ENCODE peak calls at places on chromosomes 11 and 22, in eight cellular contexts. L is prostate gland, I is spleen, U is suprapubic skin, O is stomach, M is transverse colon, P is sigmoid colon, T is HepG2. G is an unnamed sample.
A peak's percentile ranks its signal among the peaks of the same experiment; 100 is the strongest.

GRCh38 chr22:41668971-41669911 is 19.4 kb downstream of the SNU13 start:
- DNase-seq in L (no peak), I (no peak), U (peak; percentile 58), O (no peak), M (no peak), P (no peak), T (no peak), G (no peak)

GRCh38 chr22:27149886-27150529 is 492.6 kb downstream of the MIAT start:
- DNase-seq in L (no peak), I (no peak), U (no peak), O (no peak), M (no peak), P (no peak), T (no peak), G (no peak)

GRCh38 chr11:70538641-70539359 is 140.5 kb downstream of the CTTN start:
- DNase-seq in L (no peak), I (peak; percentile 62), U (no peak), O (no peak), M (no peak), P (no peak), T (no peak), G (no peak)

GRCh38 chr11:2927851-2928604 is 1.2 kb downstream of the PHLDA2 start:
- DNase-seq in L (no peak), I (peak; percentile 67), U (no peak), O (no peak), M (peak; percentile 64), P (no peak), T (no peak), G (no peak)

GRCh38 chr11:108906826-108907225 is 242.0 kb downstream of the DDX10 start:
- DNase-seq in L (no peak), I (no peak), U (no peak), O (no peak), M (no peak), P (no peak), T (no peak), G (no peak)

GRCh38 chr11:8814209-8814922 is 96.6 kb upstream of the AKIP1 start:
- DNase-seq in L (no peak), I (no peak), U (no peak), O (no peak), M (peak; percentile 38), P (no peak), T (no peak), G (no peak)

GRCh38 chr11:1706634-1707400 is 9.8 kb downstream of the KRTAP5-6 start:
- DNase-seq in L (no peak), I (peak; percentile 76), U (no peak), O (no peak), M (no peak), P (no peak), T (no peak), G (no peak)

GRCh38 chr22:24503137-24503850 is 8.2 kb downstream of the UPB1 start:
- DNase-seq in L (peak; percentile 33), I (peak; percentile 81), U (no peak), O (peak; percentile 63), M (peak; percentile 61), P (no peak), T (no peak), G (peak; percentile 30)

GRCh38 chr22:46652930-46653331 is 32.7 kb downstream of the GRAMD4 start:
- DNase-seq in L (no peak), I (no peak), U (no peak), O (no peak), M (no peak), P (no peak), T (peak; percentile 62), G (no peak)

DNA sequence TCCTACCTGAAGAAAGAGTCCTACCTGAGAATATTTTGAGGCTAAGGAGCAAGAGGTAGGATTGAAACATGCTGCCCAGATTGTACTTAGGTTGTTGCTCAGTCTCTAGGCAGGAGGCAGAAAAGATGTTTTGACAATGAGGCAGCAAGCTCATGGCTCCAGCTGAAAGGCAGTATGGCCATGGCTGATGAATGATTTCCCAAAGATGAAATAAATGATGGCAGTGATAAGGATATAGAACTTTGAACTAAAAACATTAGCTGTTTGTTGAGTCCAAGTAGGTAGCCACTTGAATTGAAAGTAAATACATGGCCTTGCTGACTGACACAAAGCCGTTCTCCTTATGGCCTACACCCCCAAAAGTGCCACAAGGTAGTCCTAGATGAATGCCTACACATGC is 6.8 kb upstream of the NEU3 start:
- DNase-seq in L (no peak), I (no peak), U (no peak), O (no peak), M (no peak), P (no peak), T (peak; percentile 45), G (no peak)
- TF ChIP-seq POLR2AphosphoS5 in L (no peak), I (no peak), U (no peak), O (no peak), M (no peak), P (no peak), T (no peak), G (no peak)

GRCh38 chr11:626475-627272 is at the start of gene SCT:
- DNase-seq in L (no peak), I (peak; percentile 67), U (no peak), O (no peak), M (no peak), P (peak; percentile 62), T (no peak), G (no peak)

GRCh38 chr11:623999-624704 is 603 bp downstream of the CDHR5 start:
- DNase-seq in L (no peak), I (peak; percentile 52), U (no peak), O (peak; percentile 73), M (peak; percentile 92), P (no peak), T (no peak), G (no peak)

GRCh38 chr11:623349-623869 is 1.3 kb downstream of the CDHR5 start:
- DNase-seq in L (no peak), I (peak; percentile 56), U (no peak), O (no peak), M (no peak), P (no peak), T (no peak), G (no peak)

GRCh38 chr11:625636-626319 is 1.0 kb upstream of the CDHR5 start:
- DNase-seq in L (no peak), I (peak; percentile 65), U (no peak), O (no peak), M (peak; percentile 60), P (peak; percentile 65), T (no peak), G (no peak)

GRCh38 chr11:624705-625635 is at the start of gene CDHR5:
- DNase-seq in L (no peak), I (peak; percentile 67), U (no peak), O (no peak), M (peak; percentile 83), P (no peak), T (peak; percentile 41), G (no peak)
- TF ChIP-seq POLR2A in L (no peak), I (no peak), U (no peak), O (no peak), M (peak; percentile 81), P (peak; percentile 61), T (peak; percentile 17), G (no peak)

GRCh38 chr22:39253427-39254070 is 8.8 kb upstream of the PDGFB start:
- DNase-seq in L (peak; percentile 89), I (no peak), U (no peak), O (peak; percentile 89), M (peak; percentile 38), P (no peak), T (no peak), G (no peak)

GRCh38 chr22:39256186-39256552 is 11.4 kb upstream of the PDGFB start:
- DNase-seq in L (no peak), I (no peak), U (no peak), O (no peak), M (no peak), P (no peak), T (no peak), G (no peak)

GRCh38 chr22:39254122-39254521 is 9.3 kb upstream of the PDGFB start:
- DNase-seq in L (no peak), I (no peak), U (no peak), O (no peak), M (no peak), P (no peak), T (no peak), G (no peak)

GRCh38 chr22:39255449-39256185 is 10.8 kb upstream of the PDGFB start:
- DNase-seq in L (no peak), I (no peak), U (no peak), O (no peak), M (no peak), P (no peak), T (no peak), G (no peak)

DNA sequence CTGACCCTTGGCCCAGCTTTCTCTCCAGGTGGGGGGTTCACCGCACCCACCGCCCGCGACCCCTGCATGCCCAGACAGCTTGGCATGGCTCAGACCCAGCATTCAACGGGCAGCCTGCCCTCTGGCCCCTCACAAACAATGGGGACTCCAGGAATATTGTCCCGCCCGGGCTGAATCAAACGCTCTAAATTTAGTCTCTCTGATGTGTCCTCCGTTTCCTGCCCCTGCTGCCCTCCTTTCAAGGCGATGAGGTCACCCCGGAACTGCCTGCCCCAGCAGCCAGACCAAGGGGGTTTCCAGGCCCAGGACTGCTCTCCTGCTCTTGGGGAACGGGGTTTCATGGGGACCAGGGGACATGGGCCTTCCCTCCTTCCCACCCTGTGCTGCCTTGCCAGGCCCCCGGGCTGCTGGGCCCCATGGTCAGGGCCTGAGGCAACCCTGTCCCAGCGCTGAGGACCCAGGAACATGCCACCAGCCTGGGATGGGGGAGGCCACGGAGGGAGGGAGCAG is 10.1 kb upstream of the PDGFB start:
- DNase-seq in L (no peak), I (no peak), U (no peak), O (no peak), M (no peak), P (no peak), T (no peak), G (no peak)
- TF ChIP-seq POLR2AphosphoS5 in L (no peak), I (no peak), U (no peak), O (no peak), M (no peak), P (no peak), T (no peak), G (no peak)

DNA sequence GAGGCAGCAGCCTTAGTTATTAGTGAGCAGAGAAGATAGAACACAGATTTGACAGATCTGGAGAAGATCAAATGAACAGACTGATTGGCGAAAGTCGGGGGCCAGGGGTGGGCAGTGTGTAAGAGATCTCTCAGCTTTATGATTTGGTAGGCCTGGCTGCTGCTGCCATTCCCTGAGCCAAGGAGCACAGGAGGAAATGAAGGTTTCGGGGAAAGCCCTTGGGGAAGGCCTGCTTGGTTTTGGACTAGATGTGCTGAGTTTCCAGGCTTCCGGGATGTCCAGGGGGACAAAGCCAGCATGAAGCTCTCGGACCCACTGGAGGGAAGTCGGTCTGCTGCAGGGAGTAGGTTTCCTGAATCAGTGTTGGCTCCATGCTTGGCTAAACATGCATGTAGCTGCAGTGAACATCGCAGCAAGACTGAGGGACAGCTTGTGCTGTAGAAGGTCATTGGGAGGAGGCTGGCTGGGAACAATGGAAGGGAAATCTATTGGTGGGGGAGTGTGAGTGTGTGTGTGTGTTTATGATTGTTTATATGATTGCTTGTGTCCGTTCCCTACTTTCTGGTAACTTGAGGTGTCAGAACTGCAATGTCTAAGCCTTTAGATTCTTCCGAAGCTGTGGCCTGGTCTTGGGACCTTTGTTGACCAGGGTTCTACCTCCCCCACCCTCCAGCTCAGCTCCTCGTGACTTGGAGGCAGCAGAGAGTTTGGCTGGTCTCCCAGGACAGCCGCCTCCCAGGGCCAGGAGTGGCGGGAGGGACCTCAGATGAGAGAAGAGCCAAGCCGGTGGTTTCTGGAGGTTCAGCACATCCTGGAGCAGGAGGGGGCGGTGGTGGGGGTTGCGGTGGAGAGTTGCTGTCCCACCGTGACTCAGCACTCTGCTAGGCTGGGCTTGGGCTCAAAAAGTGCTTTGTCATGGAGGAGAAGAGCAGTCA is 4.0 kb upstream of the FTH1 start:
- DNase-seq in L (peak; percentile 98), I (peak; percentile 93), U (peak; percentile 99), O (peak; percentile 96), M (peak; percentile 94), P (peak; percentile 100), T (peak; percentile 99), G (peak; percentile 97)
- TF ChIP-seq POLR2A in L (no peak), I (peak; percentile 75), U (peak; percentile 67), O (no peak), M (peak; percentile 84), P (peak; percentile 38), T (peak; percentile 54), G (peak; percentile 38)

GRCh38 chr11:102268083-102268984 is 49.0 kb upstream of the BIRC3 start:
- DNase-seq in L (peak; percentile 95), I (peak; percentile 90), U (peak; percentile 90), O (peak; percentile 95), M (peak; percentile 95), P (peak; percentile 85), T (peak; percentile 79), G (peak; percentile 95)
- TF ChIP-seq POLR2AphosphoS5 in L (peak; percentile 61), I (no peak), U (peak; percentile 17), O (peak; percentile 25), M (peak; percentile 75), P (no peak), T (no peak), G (peak; percentile 54)

G was measured in breast epithelium.